ENCODE peak calls at places on chromosomes 16 and 17, in five cellular contexts. Q is AG04449, B is neural progenitor cell, W is iPS-NIHi11, L is dermis microvascular lymphatic vessel endothelial cell. T is an unnamed sample.

GRCh38 chr17:11779906-11780305 is 181.6 kb downstream of the DNAH9 start:
- DNase-seq in Q (no peak), B (no peak), W (no peak), L (no peak), T (no peak)

GRCh38 chr17:79204261-79204660 is 129.6 kb downstream of the ENGASE start:
- DNase-seq in Q (no peak), B (no peak), W (no peak), L (no peak), T (no peak)

GRCh38 chr16:2032285-2033056 is 5.8 kb downstream of the NHERF2 start:
- DNase-seq in Q (no peak), B (no peak), W (no peak), L (peak; percentile 56), T (no peak)

GRCh38 chr17:76969598-76970172 is 101.5 kb downstream of the MGAT5B start:
- DNase-seq in Q (no peak), B (peak; percentile 51), W (peak; percentile 83), L (no peak), T (peak; percentile 22)

GRCh38 chr16:78474762-78475161 is 375.3 kb downstream of the WWOX start:
- DNase-seq in Q (no peak), B (no peak), W (no peak), L (no peak), T (no peak)

GRCh38 chr16:23026777-23027362 is 122.4 kb downstream of the USP31 start:
- DNase-seq in Q (no peak), B (peak; percentile 82), W (peak; percentile 84), L (peak; percentile 47), T (no peak)

GRCh38 chr16:8961811-8962390 is 1.8 kb downstream of the USP7 start:
- DNase-seq in Q (no peak), B (peak; percentile 56), W (no peak), L (no peak), T (no peak)

GRCh38 chr17:9389116-9389515 is 186.5 kb downstream of the STX8 start:
- DNase-seq in Q (peak; percentile 89), B (no peak), W (no peak), L (peak; percentile 84), T (no peak)

GRCh38 chr17:30808785-30809286 is 15.7 kb downstream of the CRLF3 start:
- DNase-seq in Q (no peak), B (no peak), W (no peak), L (peak; percentile 52), T (peak; percentile 55)

GRCh38 chr16:67651039-67651438 is 6.1 kb downstream of the CARMIL2 start:
- DNase-seq in Q (no peak), B (no peak), W (no peak), L (no peak), T (no peak)

GRCh38 chr17:14741516-14741915 is 440.6 kb downstream of the HS3ST3B1 start:
- DNase-seq in Q (no peak), B (no peak), W (no peak), L (no peak), T (no peak)

GRCh38 chr17:76641501-76641900 is 2.1 kb downstream of the ST6GALNAC1 start:
- DNase-seq in Q (no peak), B (no peak), W (no peak), L (no peak), T (no peak)